ENCODE peak calls at places on chromosomes 1 and 21, in six cellular contexts. C, Z, K, T, W and N are unnamed samples.
A peak's percentile ranks its signal among the peaks of the same experiment; 100 is the strongest.

GRCh38 chr1:45008076-45008475 is 3.0 kb downstream of the HECTD3 start:
- DNase-seq in C (no peak), Z (no peak), K (no peak), T (no peak), W (no peak), N (no peak)

GRCh38 chr21:35222541-35222941 is 173.4 kb upstream of the RUNX1 start:
- DNase-seq in C (no peak), Z (no peak), K (no peak), T (no peak), W (no peak), N (no peak)

GRCh38 chr1:228276361-228276831 is 68.6 kb downstream of the OBSCN start:
- DNase-seq in C (peak; percentile 41), Z (no peak), K (no peak), T (peak; percentile 31), W (peak; percentile 50), N (peak; percentile 48)

GRCh38 chr1:45023663-45024062 is 11.6 kb downstream of the UROD start:
- DNase-seq in C (no peak), Z (no peak), K (no peak), T (no peak), W (no peak), N (no peak)

GRCh38 chr21:39007532-39007931 is 175.7 kb downstream of the PSMG1 start:
- DNase-seq in C (no peak), Z (no peak), K (no peak), T (no peak), W (no peak), N (no peak)

GRCh38 chr1:99084562-99084961 is 79.9 kb upstream of the PLPPR5 start:
- DNase-seq in C (no peak), Z (no peak), K (no peak), T (no peak), W (no peak), N (no peak)

GRCh38 chr1:25695991-25696330 is 79.4 kb downstream of the MAN1C1 start:
- DNase-seq in C (no peak), Z (no peak), K (no peak), T (peak; percentile 60), W (no peak), N (no peak)

GRCh38 chr1:221840511-221841243 is 98.8 kb upstream of the DUSP10 start:
- DNase-seq in C (no peak), Z (no peak), K (no peak), T (no peak), W (no peak), N (no peak)

GRCh38 chr1:220045356-220046051 is 801 bp downstream of the EPRS1 start:
- DNase-seq in C (no peak), Z (no peak), K (no peak), T (no peak), W (no peak), N (no peak)

GRCh38 chr1:155174334-155175280 is 958 bp downstream of the TRIM46 start:
- DNase-seq in C (peak; percentile 60), Z (no peak), K (no peak), T (peak; percentile 45), W (peak; percentile 55), N (no peak)

GRCh38 chr1:7299329-7299799 is 471.7 kb upstream of the VAMP3 start:
- DNase-seq in C (peak; percentile 38), Z (peak; percentile 76), K (peak; percentile 46), T (peak; percentile 95), W (no peak), N (no peak)

GRCh38 chr1:148353461-148354283 is 129.4 kb downstream of the PPIAL4G start:
- DNase-seq in C (no peak), Z (no peak), K (no peak), T (no peak), W (no peak), N (no peak)

GRCh38 chr1:233714631-233715217 is 100.8 kb downstream of the KCNK1 start:
- DNase-seq in C (no peak), Z (no peak), K (no peak), T (no peak), W (peak; percentile 58), N (no peak)

GRCh38 chr1:87786218-87786617 is 457.5 kb downstream of the LMO4 start:
- DNase-seq in C (no peak), Z (no peak), K (no peak), T (no peak), W (no peak), N (no peak)

GRCh38 chr1:1168451-1169411 is 4.9 kb upstream of the TTLL10 start:
- DNase-seq in C (peak; percentile 36), Z (peak; percentile 61), K (no peak), T (no peak), W (peak; percentile 51), N (peak; percentile 43)

GRCh38 chr1:1169429-1170214 is 4.1 kb upstream of the TTLL10 start:
- DNase-seq in C (peak; percentile 36), Z (peak; percentile 55), K (no peak), T (no peak), W (peak; percentile 53), N (peak; percentile 40)

GRCh38 chr1:1167416-1168155 is 6.1 kb upstream of the TTLL10 start:
- DNase-seq in C (peak; percentile 45), Z (peak; percentile 51), K (no peak), T (no peak), W (no peak), N (peak; percentile 34)

GRCh38 chr1:1166642-1167415 is 6.9 kb upstream of the TTLL10 start:
- DNase-seq in C (peak; percentile 48), Z (peak; percentile 54), K (no peak), T (no peak), W (no peak), N (no peak)

DNA sequence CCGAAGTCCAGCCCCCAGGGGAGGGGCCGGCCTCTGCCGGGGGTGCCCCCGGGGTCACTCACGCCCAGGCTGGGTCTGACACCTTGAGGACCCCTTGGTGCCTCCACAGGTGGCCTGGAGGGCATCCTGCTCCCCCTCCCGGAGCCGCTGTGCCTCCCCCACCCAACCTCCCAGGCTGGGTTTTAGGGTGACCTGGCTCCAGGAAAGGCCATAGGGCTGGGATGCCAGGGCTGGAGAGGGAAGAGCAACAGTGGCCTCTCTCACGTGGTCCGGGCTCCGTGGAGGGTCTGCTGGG is 5.6 kb upstream of the TTLL10 start:
- DNase-seq in C (peak; percentile 41), Z (no peak), K (no peak), T (no peak), W (no peak), N (peak; percentile 25)
- H3K4me1 ChIP-seq in C (peaks cover 6% of the 10 kb centered on the region), Z (no peaks in the 10 kb centered on the region), K (peaks cover 25% of the 10 kb centered on the region), T (no peaks in the 10 kb centered on the region), W (no peaks in the 10 kb centered on the region), N (peaks cover 8% of the 10 kb centered on the region)

DNA sequence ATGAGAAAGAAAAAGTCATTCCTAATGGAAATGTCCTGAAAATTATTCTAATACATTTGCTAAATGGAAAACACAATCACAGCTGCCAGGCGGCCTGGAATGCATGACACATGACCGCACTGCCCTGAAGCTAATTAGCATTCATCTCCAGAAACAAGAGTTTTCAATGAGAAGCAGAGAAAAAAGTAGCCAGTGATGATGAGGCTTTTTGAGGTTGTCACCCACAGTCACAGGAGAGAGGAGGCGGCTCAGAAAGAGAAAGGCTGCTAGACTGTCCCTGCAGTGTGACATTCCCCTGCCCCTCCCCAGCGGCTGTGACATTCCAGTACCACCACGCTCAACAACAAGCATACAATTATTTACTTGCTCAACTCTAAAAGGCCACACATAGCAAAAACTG is 122.9 kb upstream of the KRTAP19-8 start:
- DNase-seq in C (no peak), Z (no peak), K (no peak), T (no peak), W (no peak), N (no peak)
- H3K27ac ChIP-seq in C (no peak overlapping the region), Z (no peak overlapping the region), K (no peak overlapping the region), T (no peak overlapping the region), W (no peak overlapping the region), N (no peak overlapping the region)

GRCh38 chr21:14384453-14384852 is 1.5 kb upstream of the HSPA13 start:
- DNase-seq in C (no peak), Z (no peak), K (no peak), T (no peak), W (no peak), N (no peak)
- H3K4me3 ChIP-seq in C (no peak overlapping the region), Z (no peak overlapping the region), K (no peak overlapping the region), T (no peak overlapping the region), W (no peak overlapping the region), N (peak overlapping the region; percentile 82)

GRCh38 chr1:172497230-172497629 is 35.7 kb upstream of the SUCO start:
- DNase-seq in C (peak; percentile 9), Z (no peak), K (peak; percentile 23), T (peak; percentile 45), W (no peak), N (peak; percentile 45)
- H3K4me1 ChIP-seq in C (peaks cover 28% of the 10 kb centered on the region), Z (no peaks in the 10 kb centered on the region), K (no peaks in the 10 kb centered on the region), T (peaks cover 9% of the 10 kb centered on the region), W (peaks cover 10% of the 10 kb centered on the region), N (no peaks in the 10 kb centered on the region)

GRCh38 chr1:116558140-116558549 is 12.7 kb downstream of the CD58 start:
- DNase-seq in C (no peak), Z (no peak), K (no peak), T (no peak), W (no peak), N (no peak)
- H3K27ac ChIP-seq in C (no peak overlapping the region), Z (no peak overlapping the region), K (no peak overlapping the region), T (no peak overlapping the region), W (no peak overlapping the region), N (no peak overlapping the region)